ENCODE peak calls at places on chromosome 20, in ten cellular contexts. One of them, this sample, is unnamed.

GRCh38 chr20:46558511-46558959 is 8.1 kb upstream of the OCSTAMP start:
- DNase-seq in AG04450: peak
- DNase-seq in ovary: no peak
- DNase-seq in transverse colon: no peak
- DNase-seq in fibroblast of lung: peak
- DNase-seq in neural progenitor cell: peak
- DNase-seq in heart right ventricle: no peak
- DNase-seq in dorsolateral prefrontal cortex: no peak
- DNase-seq in lower lobe of right lung: no peak
- DNase-seq in H9: no peak
- DNase-seq in this sample: peak

GRCh38 chr20:45842169-45842812 is 8.7 kb downstream of the SNX21 start:
- DNase-seq in AG04450: no peak
- DNase-seq in ovary: peak
- DNase-seq in transverse colon: peak
- DNase-seq in fibroblast of lung: peak
- DNase-seq in neural progenitor cell: no peak
- DNase-seq in heart right ventricle: no peak
- DNase-seq in dorsolateral prefrontal cortex: no peak
- DNase-seq in lower lobe of right lung: no peak
- DNase-seq in H9: no peak
- DNase-seq in this sample: no peak

GRCh38 chr20:49851234-49851755 is 38.7 kb downstream of the SLC9A8 start:
- DNase-seq in AG04450: no peak
- DNase-seq in ovary: no peak
- DNase-seq in transverse colon: no peak
- DNase-seq in fibroblast of lung: no peak
- DNase-seq in neural progenitor cell: no peak
- DNase-seq in heart right ventricle: no peak
- DNase-seq in dorsolateral prefrontal cortex: peak
- DNase-seq in lower lobe of right lung: no peak
- DNase-seq in H9: no peak
- DNase-seq in this sample: no peak

GRCh38 chr20:7161690-7162089 is 394.2 kb downstream of the BMP2 start:
- DNase-seq in AG04450: no peak
- DNase-seq in ovary: no peak
- DNase-seq in transverse colon: peak
- DNase-seq in fibroblast of lung: peak
- DNase-seq in neural progenitor cell: peak
- DNase-seq in heart right ventricle: peak
- DNase-seq in dorsolateral prefrontal cortex: no peak
- DNase-seq in lower lobe of right lung: no peak
- DNase-seq in H9: no peak
- DNase-seq in this sample: peak

GRCh38 chr20:17014217-17014616 is 212.6 kb upstream of the PCSK2 start:
- DNase-seq in AG04450: no peak
- DNase-seq in ovary: no peak
- DNase-seq in transverse colon: no peak
- DNase-seq in fibroblast of lung: no peak
- DNase-seq in neural progenitor cell: peak
- DNase-seq in heart right ventricle: no peak
- DNase-seq in dorsolateral prefrontal cortex: peak
- DNase-seq in lower lobe of right lung: no peak
- DNase-seq in H9: no peak
- DNase-seq in this sample: no peak

GRCh38 chr20:46084805-46085792 is 4.7 kb downstream of the NCOA5 start:
- DNase-seq in AG04450: no peak
- DNase-seq in ovary: peak
- DNase-seq in transverse colon: peak
- DNase-seq in fibroblast of lung: peak
- DNase-seq in neural progenitor cell: no peak
- DNase-seq in heart right ventricle: no peak
- DNase-seq in dorsolateral prefrontal cortex: no peak
- DNase-seq in lower lobe of right lung: no peak
- DNase-seq in H9: no peak
- DNase-seq in this sample: no peak

GRCh38 chr20:1820137-1821074 is 74.8 kb upstream of the SIRPA start:
- DNase-seq in AG04450: no peak
- DNase-seq in ovary: no peak
- DNase-seq in transverse colon: no peak
- DNase-seq in fibroblast of lung: peak
- DNase-seq in neural progenitor cell: no peak
- DNase-seq in heart right ventricle: no peak
- DNase-seq in dorsolateral prefrontal cortex: no peak
- DNase-seq in lower lobe of right lung: peak
- DNase-seq in H9: no peak
- DNase-seq in this sample: no peak

GRCh38 chr20:9099372-9099771 is 30.5 kb downstream of the PLCB4 start:
- DNase-seq in AG04450: no peak
- DNase-seq in ovary: no peak
- DNase-seq in transverse colon: no peak
- DNase-seq in fibroblast of lung: no peak
- DNase-seq in neural progenitor cell: no peak
- DNase-seq in heart right ventricle: no peak
- DNase-seq in dorsolateral prefrontal cortex: no peak
- DNase-seq in lower lobe of right lung: no peak
- DNase-seq in H9: no peak
- DNase-seq in this sample: no peak

GRCh38 chr20:63860325-63861051 is 810 bp upstream of the ABHD16B start:
- DNase-seq in AG04450: no peak
- DNase-seq in ovary: no peak
- DNase-seq in transverse colon: no peak
- DNase-seq in fibroblast of lung: no peak
- DNase-seq in neural progenitor cell: no peak
- DNase-seq in heart right ventricle: no peak
- DNase-seq in dorsolateral prefrontal cortex: no peak
- DNase-seq in lower lobe of right lung: peak
- DNase-seq in H9: no peak
- DNase-seq in this sample: no peak

GRCh38 chr20:63857751-63858392 is 3.4 kb upstream of the ABHD16B start:
- DNase-seq in AG04450: no peak
- DNase-seq in ovary: peak
- DNase-seq in transverse colon: no peak
- DNase-seq in fibroblast of lung: peak
- DNase-seq in neural progenitor cell: no peak
- DNase-seq in heart right ventricle: peak
- DNase-seq in dorsolateral prefrontal cortex: no peak
- DNase-seq in lower lobe of right lung: no peak
- DNase-seq in H9: no peak
- DNase-seq in this sample: no peak

GRCh38 chr20:63859166-63859699 is 2.1 kb upstream of the ABHD16B start:
- DNase-seq in AG04450: no peak
- DNase-seq in ovary: no peak
- DNase-seq in transverse colon: no peak
- DNase-seq in fibroblast of lung: no peak
- DNase-seq in neural progenitor cell: no peak
- DNase-seq in heart right ventricle: no peak
- DNase-seq in dorsolateral prefrontal cortex: no peak
- DNase-seq in lower lobe of right lung: no peak
- DNase-seq in H9: no peak
- DNase-seq in this sample: no peak

GRCh38 chr20:63856111-63856511 is 5.2 kb upstream of the ABHD16B start:
- DNase-seq in AG04450: no peak
- DNase-seq in ovary: peak
- DNase-seq in transverse colon: no peak
- DNase-seq in fibroblast of lung: no peak
- DNase-seq in neural progenitor cell: no peak
- DNase-seq in heart right ventricle: no peak
- DNase-seq in dorsolateral prefrontal cortex: no peak
- DNase-seq in lower lobe of right lung: no peak
- DNase-seq in H9: peak
- DNase-seq in this sample: no peak

DNA sequence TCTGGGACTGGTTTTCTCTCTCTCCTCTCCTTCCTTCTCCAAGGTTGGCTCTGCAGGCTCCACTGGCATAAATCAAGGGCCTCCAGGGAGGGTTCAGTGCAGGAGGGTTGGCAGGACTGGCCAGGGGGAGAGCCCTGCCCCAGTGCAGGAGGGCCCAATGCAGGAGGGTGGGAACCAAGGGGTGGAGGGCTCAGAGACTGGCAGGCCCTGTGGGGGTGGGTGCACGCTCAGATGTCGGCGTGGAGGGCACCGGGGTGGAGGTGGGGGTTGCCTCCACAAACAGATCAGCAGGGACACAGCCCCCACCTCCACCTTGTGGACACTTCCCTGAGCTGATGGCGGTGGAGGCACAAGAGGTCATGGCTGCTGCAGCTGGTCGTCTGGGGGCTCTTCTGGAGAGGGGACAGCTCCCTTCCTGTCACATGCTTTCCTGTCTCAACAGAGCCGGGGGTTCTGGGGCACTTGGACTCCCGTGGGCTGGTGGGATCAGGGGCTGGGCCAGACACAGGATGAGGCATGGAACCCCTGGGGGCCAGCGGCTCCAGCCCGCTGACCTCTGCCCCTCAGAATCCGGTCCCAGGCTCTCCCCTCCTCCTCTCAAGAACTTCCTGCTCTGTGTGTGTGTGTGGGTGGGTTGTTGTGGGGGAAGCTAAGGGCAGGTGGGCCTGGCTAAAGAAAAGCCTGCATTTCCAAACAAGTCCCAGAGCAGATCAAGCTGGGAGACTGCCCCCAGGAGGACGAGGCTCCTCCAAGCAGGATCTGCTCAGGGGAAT is 2.7 kb upstream of the ABHD16B start:
- DNase-seq in AG04450: peak
- DNase-seq in ovary: peak
- DNase-seq in transverse colon: no peak
- DNase-seq in fibroblast of lung: peak
- DNase-seq in neural progenitor cell: peak
- DNase-seq in heart right ventricle: peak
- DNase-seq in dorsolateral prefrontal cortex: no peak
- DNase-seq in lower lobe of right lung: no peak
- DNase-seq in H9: peak
- DNase-seq in this sample: peak
- TF ChIP-seq CTCF in AG04450: peak
- TF ChIP-seq CTCF in ovary: peak
- TF ChIP-seq CTCF in transverse colon: no peak
- TF ChIP-seq CTCF in fibroblast of lung: peak
- TF ChIP-seq CTCF in neural progenitor cell: peak
- TF ChIP-seq CTCF in heart right ventricle: peak
- TF ChIP-seq CTCF in dorsolateral prefrontal cortex: no peak
- TF ChIP-seq CTCF in lower lobe of right lung: peak
- TF ChIP-seq CTCF in H9: peak
- TF ChIP-seq CTCF in this sample: no peak

GRCh38 chr20:5827861-5828260 is 77.7 kb downstream of the SHLD1 start:
- DNase-seq in AG04450: no peak
- DNase-seq in ovary: no peak
- DNase-seq in transverse colon: no peak
- DNase-seq in fibroblast of lung: no peak
- DNase-seq in neural progenitor cell: no peak
- DNase-seq in heart right ventricle: no peak
- DNase-seq in dorsolateral prefrontal cortex: no peak
- DNase-seq in lower lobe of right lung: no peak
- DNase-seq in H9: no peak
- DNase-seq in this sample: no peak

GRCh38 chr20:5821627-5822215 is 71.5 kb downstream of the SHLD1 start:
- DNase-seq in AG04450: no peak
- DNase-seq in ovary: peak
- DNase-seq in transverse colon: no peak
- DNase-seq in fibroblast of lung: no peak
- DNase-seq in neural progenitor cell: no peak
- DNase-seq in heart right ventricle: no peak
- DNase-seq in dorsolateral prefrontal cortex: no peak
- DNase-seq in lower lobe of right lung: no peak
- DNase-seq in H9: no peak
- DNase-seq in this sample: no peak

GRCh38 chr20:5827098-5827853 is 77.1 kb downstream of the SHLD1 start:
- DNase-seq in AG04450: no peak
- DNase-seq in ovary: no peak
- DNase-seq in transverse colon: no peak
- DNase-seq in fibroblast of lung: no peak
- DNase-seq in neural progenitor cell: no peak
- DNase-seq in heart right ventricle: peak
- DNase-seq in dorsolateral prefrontal cortex: no peak
- DNase-seq in lower lobe of right lung: no peak
- DNase-seq in H9: no peak
- DNase-seq in this sample: peak

GRCh38 chr20:5822569-5822968 is 72.4 kb downstream of the SHLD1 start:
- DNase-seq in AG04450: no peak
- DNase-seq in ovary: no peak
- DNase-seq in transverse colon: no peak
- DNase-seq in fibroblast of lung: no peak
- DNase-seq in neural progenitor cell: no peak
- DNase-seq in heart right ventricle: no peak
- DNase-seq in dorsolateral prefrontal cortex: no peak
- DNase-seq in lower lobe of right lung: no peak
- DNase-seq in H9: no peak
- DNase-seq in this sample: no peak

GRCh38 chr20:5825136-5825719 is 75.0 kb downstream of the SHLD1 start:
- DNase-seq in AG04450: no peak
- DNase-seq in ovary: no peak
- DNase-seq in transverse colon: no peak
- DNase-seq in fibroblast of lung: no peak
- DNase-seq in neural progenitor cell: peak
- DNase-seq in heart right ventricle: no peak
- DNase-seq in dorsolateral prefrontal cortex: no peak
- DNase-seq in lower lobe of right lung: no peak
- DNase-seq in H9: peak
- DNase-seq in this sample: no peak
- TF ChIP-seq CTCF in AG04450: no peak
- TF ChIP-seq CTCF in ovary: no peak
- TF ChIP-seq CTCF in transverse colon: no peak
- TF ChIP-seq CTCF in fibroblast of lung: no peak
- TF ChIP-seq CTCF in neural progenitor cell: peak
- TF ChIP-seq CTCF in heart right ventricle: peak
- TF ChIP-seq CTCF in dorsolateral prefrontal cortex: no peak
- TF ChIP-seq CTCF in lower lobe of right lung: no peak
- TF ChIP-seq CTCF in H9: peak
- TF ChIP-seq CTCF in this sample: no peak

GRCh38 chr20:25574411-25574810 is 10.9 kb downstream of the NINL start:
- DNase-seq in AG04450: no peak
- DNase-seq in ovary: peak
- DNase-seq in transverse colon: no peak
- DNase-seq in fibroblast of lung: peak
- DNase-seq in neural progenitor cell: no peak
- DNase-seq in heart right ventricle: no peak
- DNase-seq in dorsolateral prefrontal cortex: no peak
- DNase-seq in lower lobe of right lung: no peak
- DNase-seq in H9: no peak
- DNase-seq in this sample: no peak
- TF ChIP-seq CTCF in AG04450: peak
- TF ChIP-seq CTCF in ovary: no peak
- TF ChIP-seq CTCF in transverse colon: no peak
- TF ChIP-seq CTCF in fibroblast of lung: peak
- TF ChIP-seq CTCF in neural progenitor cell: no peak
- TF ChIP-seq CTCF in heart right ventricle: no peak
- TF ChIP-seq CTCF in dorsolateral prefrontal cortex: no peak
- TF ChIP-seq CTCF in lower lobe of right lung: no peak
- TF ChIP-seq CTCF in H9: no peak
- TF ChIP-seq CTCF in this sample: no peak

DNA sequence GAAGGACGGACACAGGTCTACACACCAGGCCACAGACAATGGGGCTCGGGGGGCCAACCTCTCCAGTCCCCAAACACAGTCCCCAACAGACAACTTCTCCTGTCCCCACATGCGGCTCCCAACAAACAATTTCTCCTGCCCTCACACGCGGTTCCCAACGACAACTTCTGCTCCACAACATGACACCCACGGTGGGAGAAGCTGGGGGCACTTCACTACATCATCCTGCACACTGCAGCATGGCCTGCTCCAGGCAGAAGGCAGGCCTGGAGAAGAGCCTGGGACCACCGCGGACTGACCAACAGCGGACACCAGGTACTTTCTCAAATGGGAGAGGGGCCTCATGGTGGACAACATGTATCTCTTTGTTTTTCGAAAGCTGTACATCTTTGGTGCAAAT is 6.7 kb downstream of the TAF4 start:
- DNase-seq in AG04450: no peak
- DNase-seq in ovary: no peak
- DNase-seq in transverse colon: no peak
- DNase-seq in fibroblast of lung: no peak
- DNase-seq in neural progenitor cell: no peak
- DNase-seq in heart right ventricle: no peak
- DNase-seq in dorsolateral prefrontal cortex: peak
- DNase-seq in lower lobe of right lung: no peak
- DNase-seq in H9: no peak
- DNase-seq in this sample: no peak
- TF ChIP-seq CTCF in AG04450: no peak
- TF ChIP-seq CTCF in ovary: no peak
- TF ChIP-seq CTCF in transverse colon: no peak
- TF ChIP-seq CTCF in fibroblast of lung: no peak
- TF ChIP-seq CTCF in neural progenitor cell: no peak
- TF ChIP-seq CTCF in heart right ventricle: no peak
- TF ChIP-seq CTCF in dorsolateral prefrontal cortex: no peak
- TF ChIP-seq CTCF in lower lobe of right lung: no peak
- TF ChIP-seq CTCF in H9: no peak
- TF ChIP-seq CTCF in this sample: no peak

This sample was measured in activated CD8-positive, alpha-beta T cell treated with anti-CD3 and anti-CD28 coated beads for 36 hours.